ENCODE peak calls at places on chromosome 3, in five cellular contexts. One of them, this sample, is unnamed.

GRCh38 chr3:45225465-45226205 is 452 bp downstream of the TMEM158 start:
- DNase-seq in uterus: no peak
- DNase-seq in transverse colon: no peak
- DNase-seq in upper lobe of right lung: peak; percentile 67
- DNase-seq in Peyer's patch: no peak
- DNase-seq in this sample: no peak

GRCh38 chr3:10419637-10420232 is 85.7 kb downstream of the ATP2B2 start:
- DNase-seq in uterus: no peak
- DNase-seq in transverse colon: no peak
- DNase-seq in upper lobe of right lung: no peak
- DNase-seq in Peyer's patch: peak; percentile 51
- DNase-seq in this sample: no peak

GRCh38 chr3:113283306-113283705 is 71.9 kb downstream of the BOC start:
- DNase-seq in uterus: no peak
- DNase-seq in transverse colon: no peak
- DNase-seq in upper lobe of right lung: no peak
- DNase-seq in Peyer's patch: no peak
- DNase-seq in this sample: no peak

GRCh38 chr3:10524270-10524669 is 18.9 kb upstream of the ATP2B2 start:
- DNase-seq in uterus: no peak
- DNase-seq in transverse colon: no peak
- DNase-seq in upper lobe of right lung: no peak
- DNase-seq in Peyer's patch: no peak
- DNase-seq in this sample: no peak

GRCh38 chr3:14261229-14261628 is 82.6 kb downstream of the LSM3 start:
- DNase-seq in uterus: peak; percentile 85
- DNase-seq in transverse colon: peak; percentile 89
- DNase-seq in upper lobe of right lung: peak; percentile 89
- DNase-seq in Peyer's patch: peak; percentile 76
- DNase-seq in this sample: peak; percentile 87

GRCh38 chr3:52281980-52282801 is 3.7 kb upstream of the WDR82 start:
- DNase-seq in uterus: no peak
- DNase-seq in transverse colon: no peak
- DNase-seq in upper lobe of right lung: peak; percentile 12
- DNase-seq in Peyer's patch: peak; percentile 49
- DNase-seq in this sample: no peak

GRCh38 chr3:46968783-46969428 is 7.6 kb downstream of the CCDC12 start:
- DNase-seq in uterus: no peak
- DNase-seq in transverse colon: no peak
- DNase-seq in upper lobe of right lung: no peak
- DNase-seq in Peyer's patch: no peak
- DNase-seq in this sample: peak; percentile 33

GRCh38 chr3:195352895-195353488 is 82.0 kb upstream of the XXYLT1 start:
- DNase-seq in uterus: no peak
- DNase-seq in transverse colon: no peak
- DNase-seq in upper lobe of right lung: no peak
- DNase-seq in Peyer's patch: no peak
- DNase-seq in this sample: no peak

GRCh38 chr3:136194409-136195257 is 1.5 kb downstream of the MSL2 start:
- DNase-seq in uterus: no peak
- DNase-seq in transverse colon: peak; percentile 52
- DNase-seq in upper lobe of right lung: peak; percentile 74
- DNase-seq in Peyer's patch: peak; percentile 63
- DNase-seq in this sample: peak; percentile 26

GRCh38 chr3:129602309-129602708 is 4.2 kb downstream of the PLXND1 start:
- DNase-seq in uterus: no peak
- DNase-seq in transverse colon: no peak
- DNase-seq in upper lobe of right lung: peak; percentile 70
- DNase-seq in Peyer's patch: no peak
- DNase-seq in this sample: no peak

GRCh38 chr3:160616721-160617120 is 51.4 kb upstream of the KPNA4 start:
- DNase-seq in uterus: no peak
- DNase-seq in transverse colon: no peak
- DNase-seq in upper lobe of right lung: no peak
- DNase-seq in Peyer's patch: no peak
- DNase-seq in this sample: no peak

GRCh38 chr3:143751643-143752178 is 96.6 kb downstream of the SLC9A9 start:
- DNase-seq in uterus: no peak
- DNase-seq in transverse colon: no peak
- DNase-seq in upper lobe of right lung: no peak
- DNase-seq in Peyer's patch: peak; percentile 23
- DNase-seq in this sample: no peak

GRCh38 chr3:8987673-8988655 is 24.7 kb upstream of the RAD18 start:
- DNase-seq in uterus: peak; percentile 50
- DNase-seq in transverse colon: peak; percentile 62
- DNase-seq in upper lobe of right lung: peak; percentile 78
- DNase-seq in Peyer's patch: peak; percentile 29
- DNase-seq in this sample: peak; percentile 64

GRCh38 chr3:113103588-113103987 is 107.8 kb upstream of the BOC start:
- DNase-seq in uterus: no peak
- DNase-seq in transverse colon: no peak
- DNase-seq in upper lobe of right lung: no peak
- DNase-seq in Peyer's patch: no peak
- DNase-seq in this sample: no peak

GRCh38 chr3:116000315-116000714 is 377.0 kb downstream of the GAP43 start:
- DNase-seq in uterus: no peak
- DNase-seq in transverse colon: no peak
- DNase-seq in upper lobe of right lung: no peak
- DNase-seq in Peyer's patch: no peak
- DNase-seq in this sample: no peak

GRCh38 chr3:173733029-173733652 is 335.6 kb downstream of the NLGN1 start:
- DNase-seq in uterus: no peak
- DNase-seq in transverse colon: no peak
- DNase-seq in upper lobe of right lung: no peak
- DNase-seq in Peyer's patch: no peak
- DNase-seq in this sample: no peak

GRCh38 chr3:121757087-121757811 is 7.7 kb upstream of the GOLGB1 start:
- DNase-seq in uterus: no peak
- DNase-seq in transverse colon: no peak
- DNase-seq in upper lobe of right lung: no peak
- DNase-seq in Peyer's patch: no peak
- DNase-seq in this sample: no peak

GRCh38 chr3:178001670-178002101 is 534.5 kb upstream of the KCNMB2 start:
- DNase-seq in uterus: no peak
- DNase-seq in transverse colon: no peak
- DNase-seq in upper lobe of right lung: no peak
- DNase-seq in Peyer's patch: no peak
- DNase-seq in this sample: no peak

GRCh38 chr3:101074518-101074917 is 81.3 kb upstream of the ABI3BP start:
- DNase-seq in uterus: no peak
- DNase-seq in transverse colon: no peak
- DNase-seq in upper lobe of right lung: no peak
- DNase-seq in Peyer's patch: no peak
- DNase-seq in this sample: no peak

GRCh38 chr3:74599564-74599963 is 14.9 kb downstream of the CNTN3 start:
- DNase-seq in uterus: no peak
- DNase-seq in transverse colon: no peak
- DNase-seq in upper lobe of right lung: no peak
- DNase-seq in Peyer's patch: no peak
- DNase-seq in this sample: no peak

GRCh38 chr3:135918600-135918999 is 46.9 kb upstream of the PPP2R3A start:
- DNase-seq in uterus: no peak
- DNase-seq in transverse colon: no peak
- DNase-seq in upper lobe of right lung: no peak
- DNase-seq in Peyer's patch: no peak
- DNase-seq in this sample: no peak

GRCh38 chr3:85148056-85148455 is 189.3 kb downstream of the CADM2 start:
- DNase-seq in uterus: no peak
- DNase-seq in transverse colon: no peak
- DNase-seq in upper lobe of right lung: no peak
- DNase-seq in Peyer's patch: no peak
- DNase-seq in this sample: no peak
- H3K4me1 ChIP-seq in uterus: no peaks in the 10 kb centered on the region
- H3K4me1 ChIP-seq in transverse colon: no peaks in the 10 kb centered on the region
- H3K4me1 ChIP-seq in upper lobe of right lung: no peaks in the 10 kb centered on the region
- H3K4me1 ChIP-seq in Peyer's patch: no peaks in the 10 kb centered on the region
- H3K4me1 ChIP-seq in this sample: no peaks in the 10 kb centered on the region

GRCh38 chr3:66501483-66502266 is 853 bp upstream of the LRIG1 start:
- DNase-seq in uterus: peak; percentile 35
- DNase-seq in transverse colon: no peak
- DNase-seq in upper lobe of right lung: no peak
- DNase-seq in Peyer's patch: no peak
- DNase-seq in this sample: no peak
- TF ChIP-seq CTCF in uterus: no peak
- TF ChIP-seq CTCF in transverse colon: no peak
- TF ChIP-seq CTCF in upper lobe of right lung: no peak
- TF ChIP-seq CTCF in Peyer's patch: no peak
- TF ChIP-seq CTCF in this sample: no peak

GRCh38 chr3:140950154-140950553 is 8.5 kb downstream of the SLC25A36 start:
- DNase-seq in uterus: no peak
- DNase-seq in transverse colon: no peak
- DNase-seq in upper lobe of right lung: no peak
- DNase-seq in Peyer's patch: no peak
- DNase-seq in this sample: no peak
- H3K4me1 ChIP-seq in uterus: peaks cover 4% of the 10 kb centered on the region
- H3K4me1 ChIP-seq in transverse colon: peaks cover 64% of the 10 kb centered on the region
- H3K4me1 ChIP-seq in upper lobe of right lung: peaks cover 26% of the 10 kb centered on the region
- H3K4me1 ChIP-seq in Peyer's patch: no peaks in the 10 kb centered on the region
- H3K4me1 ChIP-seq in this sample: peaks cover 6% of the 10 kb centered on the region

DNA sequence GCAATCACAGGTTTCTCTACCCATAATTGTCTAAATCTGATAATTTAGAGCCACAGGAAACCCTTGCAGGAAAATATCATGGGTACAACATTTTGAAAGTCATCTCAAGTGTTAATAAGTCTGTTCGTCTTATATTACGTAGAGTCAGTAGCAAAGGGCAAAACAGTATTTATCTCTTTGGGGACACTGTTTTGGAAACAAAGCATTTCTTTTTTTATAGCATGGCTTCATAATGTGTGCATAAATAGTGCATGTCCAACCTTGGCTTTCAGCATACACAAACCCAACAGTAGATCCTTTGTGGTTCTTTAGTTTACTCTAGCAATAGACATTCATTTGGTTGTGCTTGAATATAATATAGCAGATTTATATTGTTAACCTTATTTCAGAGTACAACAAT is 24.0 kb downstream of the ST3GAL6 start:
- DNase-seq in uterus: no peak
- DNase-seq in transverse colon: no peak
- DNase-seq in upper lobe of right lung: no peak
- DNase-seq in Peyer's patch: no peak
- DNase-seq in this sample: no peak
- TF ChIP-seq CTCF in uterus: no peak
- TF ChIP-seq CTCF in transverse colon: no peak
- TF ChIP-seq CTCF in upper lobe of right lung: no peak
- TF ChIP-seq CTCF in Peyer's patch: no peak
- TF ChIP-seq CTCF in this sample: no peak

DNA sequence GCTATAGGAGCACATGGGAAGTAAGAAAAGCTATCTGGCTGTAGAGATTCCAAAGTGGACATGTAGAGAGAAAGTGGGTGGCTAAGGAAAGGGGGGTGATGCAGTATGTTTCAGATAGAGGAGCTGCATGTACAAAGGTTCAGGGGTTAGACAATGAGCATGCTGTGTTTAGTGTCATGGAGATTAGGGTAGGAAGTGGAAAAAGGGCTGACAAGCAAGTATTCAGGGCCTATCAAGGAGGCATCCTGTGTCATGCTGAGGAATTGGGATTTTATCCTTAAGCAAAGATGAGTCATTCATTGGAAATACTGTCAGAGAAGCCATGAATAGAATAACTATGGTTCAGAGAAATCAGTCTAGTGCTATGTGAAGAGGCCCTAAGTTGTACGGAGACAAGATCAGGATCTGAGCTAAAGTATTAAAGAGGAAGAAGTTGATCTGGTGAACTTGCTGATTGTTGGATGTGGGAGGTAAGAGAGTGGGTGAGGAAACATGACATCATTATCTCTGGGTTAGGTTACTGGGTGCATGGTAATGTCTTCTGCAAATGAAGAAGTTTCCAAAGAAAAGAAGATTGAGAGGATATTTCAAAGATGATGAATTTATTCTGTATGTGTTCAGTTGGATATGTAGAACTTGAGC is 176.7 kb upstream of the GOLIM4 start:
- DNase-seq in uterus: no peak
- DNase-seq in transverse colon: no peak
- DNase-seq in upper lobe of right lung: no peak
- DNase-seq in Peyer's patch: no peak
- DNase-seq in this sample: no peak
- H3K4me1 ChIP-seq in uterus: no peaks in the 10 kb centered on the region
- H3K4me1 ChIP-seq in transverse colon: no peaks in the 10 kb centered on the region
- H3K4me1 ChIP-seq in upper lobe of right lung: no peaks in the 10 kb centered on the region
- H3K4me1 ChIP-seq in Peyer's patch: no peaks in the 10 kb centered on the region
- H3K4me1 ChIP-seq in this sample: no peaks in the 10 kb centered on the region

This sample was measured in tibial artery.